ENCODE peak calls at places on chromosomes 7 and 10, in eight cellular contexts. V is stimulated activated CD4-positive, alpha-beta T cell treated with anti-CD3 and anti-CD28 coated beads, Interleukin-12 subunit alpha, Interleukin-12 subunit beta, amount 100 ng/mL, for 4 hours; M is fibroblast of lung; G is BJ; Z is epithelial cell of esophagus; L is NCI-H1092; P is Calu3; N is dorsolateral prefrontal cortex. C is an unnamed sample.

GRCh38 chr10:44384601-44385422 is at the start of gene CXCL12:
- DNase-seq in V (no peak), M (peak), G (no peak), Z (peak), L (no peak), P (no peak), N (no peak), C (no peak)

GRCh38 chr10:810351-810846 is 120.9 kb upstream of the DIP2C start:
- DNase-seq in V (no peak), M (no peak), G (no peak), Z (no peak), L (no peak), P (no peak), N (peak), C (no peak)

GRCh38 chr7:151804756-151805503 is 72.0 kb downstream of the PRKAG2 start:
- DNase-seq in V (no peak), M (no peak), G (no peak), Z (no peak), L (no peak), P (no peak), N (no peak), C (no peak)

GRCh38 chr10:3094565-3095168 is 27.3 kb downstream of the PFKP start:
- DNase-seq in V (no peak), M (peak), G (no peak), Z (no peak), L (no peak), P (no peak), N (no peak), C (no peak)

GRCh38 chr10:97715259-97715874 is 1.8 kb downstream of the MARVELD1 start:
- DNase-seq in V (no peak), M (no peak), G (no peak), Z (no peak), L (no peak), P (no peak), N (no peak), C (no peak)

GRCh38 chr7:152486968-152487367 is 51.2 kb upstream of the KMT2C start:
- DNase-seq in V (no peak), M (no peak), G (no peak), Z (no peak), L (no peak), P (no peak), N (no peak), C (no peak)

GRCh38 chr7:138935438-138936079 is 45.6 kb downstream of the KIAA1549 start:
- DNase-seq in V (no peak), M (peak), G (peak), Z (peak), L (no peak), P (peak), N (peak), C (no peak)

GRCh38 chr10:46229144-46229563 is 57.6 kb upstream of the ANTXRL start:
- DNase-seq in V (no peak), M (no peak), G (no peak), Z (no peak), L (no peak), P (peak), N (no peak), C (no peak)

GRCh38 chr7:54946764-54947163 is 72.1 kb upstream of the EGFR start:
- DNase-seq in V (no peak), M (no peak), G (no peak), Z (peak), L (no peak), P (no peak), N (no peak), C (no peak)

GRCh38 chr10:78464118-78464855 is 430.6 kb downstream of the RPS24 start:
- DNase-seq in V (no peak), M (no peak), G (no peak), Z (no peak), L (no peak), P (no peak), N (no peak), C (no peak)

GRCh38 chr10:35218339-35218955 is 91.8 kb downstream of the CREM start:
- DNase-seq in V (peak), M (peak), G (peak), Z (peak), L (peak), P (peak), N (peak), C (peak)

C was measured in breast epithelium.